ENCODE peak calls at places on chromosomes 12 and 14, in six cellular contexts. V, S, U, O, E and K are unnamed samples. For H3K4me1, the result is how much of the 10 kb centered on the place peaks cover.

GRCh38 chr12:48894271-48894670 is 28.6 kb upstream of the RND1 start:
- DNase-seq in E (no peak), S (no peak), O (no peak), V (no peak), U (no peak), K (no peak)

GRCh38 chr12:101013993-101014392 is 196.0 kb downstream of the SLC5A8 start:
- DNase-seq in E (no peak), S (no peak), O (no peak), U (no peak), V (no peak), K (no peak)

GRCh38 chr12:122148657-122149056 is 25.4 kb downstream of the IL31 start:
- DNase-seq in O (peak), U (no peak), E (no peak), V (no peak), S (no peak), K (no peak)

GRCh38 chr12:69897744-69898143 is 72.7 kb downstream of the MYRFL start:
- DNase-seq in V (peak), E (peak), S (no peak), U (no peak), O (peak), K (peak)

GRCh38 chr12:18882690-18883089 is 144.8 kb downstream of the CAPZA3 start:
- DNase-seq in V (no peak), U (no peak), E (no peak), O (no peak), S (no peak), K (peak)

GRCh38 chr14:102591372-102591943 is 991 bp upstream of the RCOR1 start:
- DNase-seq in V (no peak), S (no peak), U (peak), E (peak), O (peak), K (no peak)

GRCh38 chr12:44377443-44378160 is 498.5 kb downstream of the NELL2 start:
- DNase-seq in O (no peak), U (no peak), V (no peak), S (no peak), E (no peak), K (no peak)

GRCh38 chr12:54341343-54341742 is 16.4 kb downstream of the COPZ1 start:
- DNase-seq in V (no peak), U (no peak), E (no peak), S (peak), O (no peak), K (no peak)

GRCh38 chr12:34395056-34396005 is 373.0 kb downstream of the ALG10 start:
- DNase-seq in O (no peak), V (peak), U (peak), E (no peak), S (no peak), K (no peak)

GRCh38 chr12:119803391-119803791 is 73.7 kb downstream of the CIT start:
- DNase-seq in V (peak), O (peak), U (peak), E (peak), S (peak), K (peak)

GRCh38 chr12:102535306-102535705 is 54.9 kb upstream of the IGF1 start:
- DNase-seq in S (no peak), V (no peak), O (no peak), E (no peak), U (no peak), K (no peak)

GRCh38 chr12:54603872-54604271 is 15.4 kb upstream of the PPP1R1A start:
- DNase-seq in S (no peak), U (no peak), E (no peak), V (peak), O (no peak), K (no peak)

GRCh38 chr12:57637364-57637763 is 4.4 kb upstream of the B4GALNT1 start:
- DNase-seq in S (no peak), U (no peak), O (no peak), V (no peak), E (no peak), K (no peak)

GRCh38 chr12:114194066-114194465 is 211.9 kb downstream of the TBX5 start:
- DNase-seq in O (no peak), E (no peak), V (no peak), S (no peak), U (no peak), K (no peak)

GRCh38 chr12:124286946-124287345 is 7.9 kb upstream of the RFLNA start:
- DNase-seq in E (no peak), V (no peak), O (no peak), S (no peak), U (no peak), K (no peak)

GRCh38 chr12:52390739-52391617 is 5.5 kb upstream of the KRT84 start:
- DNase-seq in E (peak), O (peak), U (peak), S (no peak), V (peak), K (peak)

GRCh38 chr12:114954626-114955025 is 270.7 kb upstream of the TBX3 start:
- DNase-seq in U (no peak), O (no peak), V (no peak), S (no peak), E (no peak), K (no peak)

GRCh38 chr12:45388545-45388944 is 172.7 kb downstream of the ANO6 start:
- DNase-seq in O (peak), E (peak), S (no peak), U (no peak), V (no peak), K (peak)

GRCh38 chr14:77406718-77407117 is 16.6 kb downstream of the NOXRED1 start:
- DNase-seq in E (no peak), U (no peak), O (peak), S (no peak), V (no peak), K (no peak)

GRCh38 chr12:84946753-84947152 is 34.2 kb upstream of the SLC6A15 start:
- DNase-seq in S (no peak), U (no peak), O (no peak), V (no peak), E (no peak), K (no peak)

GRCh38 chr12:87953257-87953860 is 75.8 kb downstream of the C12orf50 start:
- DNase-seq in O (peak), E (peak), U (no peak), V (no peak), S (peak), K (peak)

GRCh38 chr12:5168148-5168547 is 124.5 kb downstream of the KCNA5 start:
- DNase-seq in U (no peak), S (no peak), V (no peak), E (no peak), O (no peak), K (peak)
- H2BK15ac ChIP-seq in U (no peak), S (no peak), V (no peak), E (no peak), O (peak), K (no peak)

GRCh38 chr14:51989293-51990234 is at the start of gene RTRAF:
- DNase-seq in V (peak), O (peak), E (peak), U (peak), S (peak), K (peak)
- H2BK120ac ChIP-seq in V (no peak), O (peak), E (no peak), U (peak), S (no peak), K (no peak)

DNA sequence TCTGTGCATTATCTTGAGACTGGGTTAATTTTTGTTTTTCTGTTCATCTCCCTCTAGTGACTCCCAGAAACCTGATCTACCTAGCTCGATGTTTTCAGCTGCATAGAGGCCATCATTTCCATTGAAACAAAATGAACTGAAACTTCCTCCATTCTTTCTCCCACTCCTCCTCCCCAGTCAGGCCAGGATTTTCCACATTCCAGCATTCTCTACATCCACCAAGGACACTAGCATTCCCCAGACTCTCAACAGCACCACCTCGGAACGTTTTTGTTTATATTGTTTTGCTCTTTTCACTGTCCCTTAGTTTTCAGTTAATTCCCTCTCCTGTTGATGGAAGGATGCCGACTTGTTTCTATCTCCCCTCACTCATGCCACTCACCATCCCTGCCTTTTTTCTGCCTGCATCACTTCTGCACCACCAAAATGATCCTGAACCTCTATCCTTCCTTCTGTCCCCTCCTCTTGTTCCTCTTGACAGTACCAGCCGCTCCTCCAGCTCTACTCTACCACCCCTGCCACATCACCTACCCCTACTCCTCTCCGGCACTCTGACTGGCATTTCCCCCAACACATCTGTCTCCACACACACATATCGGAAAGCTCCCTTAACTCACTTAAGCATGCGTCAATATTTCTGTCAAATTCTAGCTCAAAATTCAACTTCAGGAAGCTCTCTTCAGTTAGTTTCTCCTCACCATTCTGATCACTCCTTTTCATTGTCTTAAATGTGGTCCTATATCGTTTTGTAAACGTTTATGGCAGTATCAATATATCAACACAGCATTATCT is 13.2 kb downstream of the OR6S1 start:
- DNase-seq in O (no peak), S (no peak), U (no peak), E (no peak), V (no peak), K (peak)
- H3K4me1 ChIP-seq in O (under half), S (under half), U (under half), E (under half), V (under half), K (under half)

DNA sequence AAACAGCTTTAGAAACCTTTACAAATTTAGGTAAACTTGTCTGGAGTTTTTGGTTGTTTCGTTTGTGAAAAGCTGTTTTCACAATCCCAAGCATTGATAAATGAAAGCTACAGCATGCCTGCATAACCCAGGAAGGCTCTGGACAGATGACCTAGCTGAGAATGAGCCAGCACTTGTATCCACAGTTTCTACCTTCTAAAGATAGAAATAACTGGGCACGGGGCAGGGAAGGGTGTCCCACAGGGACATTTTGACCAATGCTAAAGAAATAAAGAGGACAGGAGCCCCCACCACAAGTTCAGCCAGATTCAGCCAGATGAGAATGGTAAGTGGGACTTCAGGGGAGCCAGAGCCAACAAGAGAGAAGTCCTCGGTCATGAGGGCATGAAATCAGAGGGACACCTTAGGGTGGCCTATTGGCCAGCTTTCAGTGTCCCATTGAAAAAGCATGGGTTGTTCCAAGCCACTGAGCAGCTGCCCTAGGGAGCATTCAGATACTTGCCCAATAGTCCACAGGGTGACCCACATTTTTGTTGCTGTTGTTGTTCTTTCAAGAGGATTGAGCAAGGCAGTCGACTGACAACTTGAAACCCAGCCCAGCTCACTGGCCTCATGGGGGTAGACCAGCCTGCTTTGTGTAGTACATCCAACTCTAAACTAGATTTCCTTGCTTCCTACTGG is 140.3 kb upstream of the NUDT4 start:
- DNase-seq in S (no peak), O (no peak), V (no peak), U (no peak), E (no peak), K (no peak)
- H2BK15ac ChIP-seq in S (no peak), O (no peak), V (no peak), U (no peak), E (no peak), K (no peak)

DNA sequence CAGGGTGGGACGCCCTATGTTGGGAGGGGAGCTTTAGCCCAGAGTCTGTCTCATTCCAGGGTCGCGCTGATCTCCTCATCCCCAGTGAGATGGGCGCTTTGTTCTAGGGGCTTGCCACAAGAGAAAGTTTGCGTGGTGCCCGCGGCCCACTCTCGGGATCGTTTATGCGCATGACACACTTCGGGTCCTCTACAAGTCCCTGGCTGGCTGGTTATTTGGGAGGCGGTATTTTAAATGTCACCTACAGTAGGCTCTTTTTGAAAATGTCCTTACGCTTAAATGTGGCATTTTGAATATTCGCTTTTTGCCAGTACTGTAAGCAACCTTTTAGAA is 541 bp downstream of the GOLT1B start:
- DNase-seq in O (peak), S (no peak), U (no peak), E (peak), V (no peak), K (no peak)
- H2BK120ac ChIP-seq in O (peak), S (no peak), U (no peak), E (peak), V (no peak), K (no peak)